ENCODE peak calls at places on chromosomes 12 and 14, in ten cellular contexts. T is tibial nerve, K is stomach, D is A549, A is heart left ventricle, L is endothelial cell of umbilical vein, R is adrenal gland, V is IMR-90, W is GM12891, F is K562. G is an unnamed sample.

GRCh38 chr14:100434033-100434601 is 111.0 kb downstream of the SLC25A47 start:
- DNase-seq in D (no peak), V (no peak), R (no peak), A (no peak), W (no peak), L (no peak), K (no peak), F (no peak), T (no peak), G (no peak)

GRCh38 chr12:100993916-100994315 is 199.3 kb downstream of the ANO4 start:
- DNase-seq in F (no peak), D (peak; percentile 7), R (no peak), K (no peak), A (no peak), L (no peak), W (no peak), V (no peak), T (no peak), G (no peak)

GRCh38 chr14:79515158-79515557 is 696.1 kb downstream of the DIO2 start:
- DNase-seq in A (no peak), T (no peak), W (no peak), R (peak; percentile 12), D (peak; percentile 34), F (no peak), L (no peak), K (no peak), V (no peak), G (no peak)

GRCh38 chr12:18224745-18225144 is 36.6 kb upstream of the PIK3C2G start:
- DNase-seq in R (no peak), W (no peak), K (no peak), A (no peak), V (peak; percentile 5), T (no peak), L (no peak), F (no peak), D (peak; percentile 36), G (no peak)

GRCh38 chr14:36655963-36656768 is 5.5 kb upstream of the PAX9 start:
- DNase-seq in A (no peak), T (no peak), K (no peak), F (no peak), V (no peak), D (peak; percentile 77), W (no peak), R (no peak), L (no peak), G (no peak)

GRCh38 chr14:76761849-76762616 is 765 bp downstream of the VASH1 start:
- DNase-seq in L (no peak), D (no peak), W (no peak), R (no peak), A (no peak), F (no peak), V (no peak), K (no peak), T (no peak), G (no peak)

GRCh38 chr14:103705158-103705523 is 10.1 kb downstream of the XRCC3 start:
- DNase-seq in A (no peak), R (no peak), V (no peak), T (no peak), D (no peak), W (no peak), F (no peak), L (peak; percentile 86), K (peak; percentile 81), G (no peak)

GRCh38 chr12:17108877-17109520 is 503.0 kb upstream of the LMO3 start:
- DNase-seq in K (no peak), L (no peak), V (no peak), F (no peak), A (no peak), T (no peak), D (peak; percentile 15), W (no peak), R (no peak), G (peak; percentile 4)

GRCh38 chr12:76883826-76884225 is 5.0 kb upstream of the CSRP2 start:
- DNase-seq in T (peak; percentile 9), R (peak; percentile 33), F (no peak), V (peak; percentile 59), K (no peak), W (no peak), A (peak; percentile 91), D (no peak), L (no peak), G (no peak)

GRCh38 chr12:57130941-57131340 is 2.7 kb downstream of the LRP1 start:
- DNase-seq in V (no peak), R (no peak), K (no peak), L (no peak), D (no peak), F (no peak), W (no peak), T (no peak), A (no peak), G (no peak)

GRCh38 chr14:67584931-67585330 is 15.1 kb downstream of the PIGH start:
- DNase-seq in A (no peak), T (no peak), D (no peak), K (no peak), F (no peak), V (no peak), L (no peak), W (no peak), R (no peak), G (no peak)

GRCh38 chr12:47744005-47744651 is 14.6 kb downstream of the RAPGEF3 start:
- DNase-seq in A (no peak), V (no peak), K (peak; percentile 83), L (no peak), T (no peak), W (no peak), F (peak; percentile 41), D (peak; percentile 39), R (peak; percentile 41), G (no peak)

GRCh38 chr14:90553921-90554336 is 157.1 kb downstream of the CALM1 start:
- DNase-seq in T (no peak), D (no peak), V (no peak), F (no peak), K (no peak), L (no peak), R (no peak), A (no peak), W (no peak), G (no peak)

GRCh38 chr14:77139540-77140342 is 1.9 kb downstream of the ZDHHC22 start:
- DNase-seq in V (no peak), T (no peak), L (no peak), A (no peak), K (no peak), D (peak; percentile 59), R (no peak), W (peak; percentile 66), F (peak; percentile 69), G (peak; percentile 46)

GRCh38 chr14:95534299-95535225 is at the start of gene GLRX5:
- DNase-seq in D (peak; percentile 100), F (peak; percentile 94), L (peak; percentile 100), A (peak; percentile 99), R (peak; percentile 99), T (peak; percentile 99), K (peak; percentile 99), W (peak; percentile 95), V (peak; percentile 100), G (peak; percentile 98)
- TF ChIP-seq POLR2A in D (peak; percentile 69), F (peak; percentile 81), L (peak; percentile 65), A (peak; percentile 64), R (peak; percentile 78), T (peak; percentile 52), K (no peak), W (peak; percentile 58), V (peak; percentile 68), G (peak; percentile 66)

GRCh38 chr12:51270067-51270846 is at the start of gene SMAGP:
- DNase-seq in K (peak; percentile 88), F (peak; percentile 82), L (peak; percentile 26), D (peak; percentile 68), T (peak; percentile 5), V (peak; percentile 21), A (peak; percentile 63), W (peak; percentile 67), R (peak; percentile 65), G (peak; percentile 52)
- TF ChIP-seq POLR2A in K (no peak), F (peak; percentile 56), L (no peak), D (peak; percentile 6), T (no peak), V (peak; percentile 33), A (no peak), W (no peak), R (no peak), G (no peak)

GRCh38 chr12:27243804-27244679 is at the start of gene STK38L:
- DNase-seq in R (peak; percentile 98), V (peak; percentile 93), W (peak; percentile 70), K (peak; percentile 97), A (peak; percentile 99), L (peak; percentile 92), D (peak; percentile 99), T (peak; percentile 88), F (peak; percentile 96), G (peak; percentile 91)
- TF ChIP-seq POLR2A in R (peak; percentile 86), V (peak; percentile 95), W (peak; percentile 93), K (no peak), A (peak; percentile 98), L (peak; percentile 97), D (peak; percentile 95), T (peak; percentile 65), F (peak; percentile 79), G (peak; percentile 94)

GRCh38 chr12:39314547-39314946 is 128.4 kb downstream of the KIF21A start:
- DNase-seq in W (no peak), R (no peak), A (no peak), L (peak; percentile 20), T (no peak), D (no peak), V (no peak), K (no peak), F (no peak), G (no peak)
- TF ChIP-seq POLR2A in W (no peak), R (no peak), A (no peak), L (no peak), T (no peak), D (no peak), V (no peak), K (no peak), F (no peak), G (no peak)

GRCh38 chr12:6612247-6612646 is 5.1 kb upstream of the CHD4 start:
- DNase-seq in D (no peak), F (no peak), A (no peak), T (no peak), R (no peak), K (no peak), W (no peak), V (no peak), L (no peak), G (no peak)

GRCh38 chr12:6612652-6613014 is 5.5 kb upstream of the CHD4 start:
- DNase-seq in T (no peak), D (no peak), W (no peak), A (no peak), R (no peak), K (no peak), F (no peak), L (no peak), V (no peak), G (no peak)

GRCh38 chr12:6613015-6613775 is 6.0 kb upstream of the CHD4 start:
- DNase-seq in W (no peak), T (peak; percentile 55), R (peak; percentile 62), L (peak; percentile 28), V (peak; percentile 72), D (no peak), A (peak; percentile 88), F (peak; percentile 66), K (peak; percentile 79), G (peak; percentile 65)

GRCh38 chr12:6614513-6615177 is 7.5 kb upstream of the CHD4 start:
- DNase-seq in L (no peak), F (no peak), T (no peak), R (no peak), D (peak; percentile 54), V (no peak), W (no peak), K (no peak), A (no peak), G (no peak)

GRCh38 chr12:6613776-6614512 is 6.8 kb upstream of the CHD4 start:
- DNase-seq in W (no peak), T (peak; percentile 86), V (peak; percentile 99), K (peak; percentile 90), F (peak; percentile 82), D (peak; percentile 90), L (peak; percentile 87), A (peak; percentile 93), R (peak; percentile 96), G (peak; percentile 92)
- TF ChIP-seq POLR2A in W (no peak), T (no peak), V (no peak), K (no peak), F (peak; percentile 52), D (no peak), L (peak; percentile 39), A (no peak), R (no peak), G (peak; percentile 42)